ENCODE peak calls at places on chromosomes 4 and X, in five cellular contexts. E is GM04504; V is activated T-cell treated with anti-CD3 and anti-CD28 coated beads, Interleukin-2, amount 50 U/mL, for 48 hours; Z is esophagus squamous epithelium; W is bronchial epithelial cell. R is an unnamed sample.

GRCh38 chr4:21656832-21657231 is 291.7 kb downstream of the KCNIP4 start:
- DNase-seq in E (peak), V (no peak), Z (no peak), W (peak), R (no peak)

GRCh38 chrX:68829594-68830485 is 1.0 kb downstream of the EFNB1 start:
- DNase-seq in E (no peak), V (peak), Z (no peak), W (no peak), R (no peak)

GRCh38 chr4:47852121-47852520 is 14.3 kb upstream of the CORIN start:
- DNase-seq in E (no peak), V (no peak), Z (no peak), W (no peak), R (no peak)

GRCh38 chrX:150253946-150254615 is 109.0 kb upstream of the MAMLD1 start:
- DNase-seq in E (no peak), V (no peak), Z (no peak), W (no peak), R (no peak)

GRCh38 chr4:73648478-73648877 is 28.2 kb upstream of the RASSF6 start:
- DNase-seq in E (no peak), V (no peak), Z (no peak), W (no peak), R (no peak)

GRCh38 chr4:115938764-115939443 is 825.5 kb upstream of the NDST4 start:
- DNase-seq in E (no peak), V (no peak), Z (no peak), W (no peak), R (no peak)

GRCh38 chr4:41414380-41414779 is 123.6 kb upstream of the LIMCH1 start:
- DNase-seq in E (no peak), V (no peak), Z (no peak), W (no peak), R (no peak)

GRCh38 chrX:85994228-85994627 is 53.1 kb downstream of the CHM start:
- DNase-seq in E (peak), V (no peak), Z (no peak), W (no peak), R (no peak)

GRCh38 chrX:47648376-47648775 is 2.0 kb downstream of the ELK1 start:
- DNase-seq in E (no peak), V (no peak), Z (no peak), W (no peak), R (no peak)

GRCh38 chrX:68999351-68999750 is 165.9 kb downstream of the PJA1 start:
- DNase-seq in E (no peak), V (no peak), Z (no peak), W (peak), R (no peak)

GRCh38 chrX:105837227-105837626 is 14.9 kb downstream of the NRK start:
- DNase-seq in E (peak), V (no peak), Z (no peak), W (peak), R (no peak)